ENCODE peak calls at places on chromosomes 7 and 10, in four cellular contexts. H is HepG2, J is GM12878, Y is K562. R is an unnamed sample.

GRCh38 chr7:98400538-98401427 is at the start of gene BAIAP2L1:
- DNase-seq in Y (peak), J (peak), H (peak), R (peak)

GRCh38 chr7:49443515-49443914 is 329.9 kb upstream of the VWC2 start:
- DNase-seq in H (no peak), Y (no peak), J (no peak), R (no peak)

GRCh38 chr10:124414077-124414476 is 4.6 kb downstream of the OAT start:
- DNase-seq in J (no peak), Y (no peak), H (no peak), R (no peak)

GRCh38 chr10:21041763-21042458 is 144.8 kb upstream of the NEBL start:
- DNase-seq in Y (no peak), H (no peak), J (no peak), R (no peak)

GRCh38 chr7:91051966-91052365 is 212.3 kb upstream of the FZD1 start:
- DNase-seq in H (no peak), Y (no peak), J (no peak), R (no peak)

GRCh38 chr10:129531969-129532660 is 65.1 kb downstream of the MGMT start:
- DNase-seq in J (no peak), Y (no peak), H (no peak), R (no peak)

GRCh38 chr10:125159932-125160855 is at the start of gene CTBP2:
- DNase-seq in Y (peak), H (no peak), J (no peak), R (peak)

GRCh38 chr7:120404042-120404441 is 131.1 kb downstream of the KCND2 start:
- DNase-seq in H (no peak), J (no peak), Y (no peak), R (no peak)

GRCh38 chr7:139630643-139631519 is 107.4 kb downstream of the CLEC2L start:
- DNase-seq in J (no peak), H (no peak), Y (peak), R (no peak)

GRCh38 chr7:17408245-17408903 is 109.9 kb downstream of the AHR start:
- DNase-seq in H (peak), J (no peak), Y (no peak), R (peak)

GRCh38 chr7:106568680-106569499 is 92.1 kb downstream of the CCDC71L start:
- DNase-seq in J (no peak), H (no peak), Y (peak), R (no peak)

GRCh38 chr7:888081-889024 is 12.0 kb downstream of the GET4 start:
- DNase-seq in Y (no peak), J (no peak), H (no peak), R (no peak)
- TF ChIP-seq POLR2AphosphoS2 in Y (no peak), J (no peak), H (no peak), R (no peak)

GRCh38 chr7:83271212-83272099 is 108.8 kb upstream of the PCLO start:
- DNase-seq in Y (no peak), J (no peak), H (peak), R (no peak)
- TF ChIP-seq POLR2AphosphoS2 in Y (no peak), J (no peak), H (no peak), R (no peak)

GRCh38 chr10:543862-544822 is 145.3 kb downstream of the DIP2C start:
- DNase-seq in Y (no peak), J (no peak), H (no peak), R (no peak)

GRCh38 chr10:541041-541440 is 148.4 kb downstream of the DIP2C start:
- DNase-seq in Y (no peak), J (no peak), H (no peak), R (no peak)

GRCh38 chr10:543131-543530 is 146.3 kb downstream of the DIP2C start:
- DNase-seq in J (no peak), H (no peak), Y (no peak), R (no peak)

GRCh38 chr10:538895-539294 is 150.6 kb downstream of the DIP2C start:
- DNase-seq in H (no peak), J (no peak), Y (no peak), R (no peak)

DNA sequence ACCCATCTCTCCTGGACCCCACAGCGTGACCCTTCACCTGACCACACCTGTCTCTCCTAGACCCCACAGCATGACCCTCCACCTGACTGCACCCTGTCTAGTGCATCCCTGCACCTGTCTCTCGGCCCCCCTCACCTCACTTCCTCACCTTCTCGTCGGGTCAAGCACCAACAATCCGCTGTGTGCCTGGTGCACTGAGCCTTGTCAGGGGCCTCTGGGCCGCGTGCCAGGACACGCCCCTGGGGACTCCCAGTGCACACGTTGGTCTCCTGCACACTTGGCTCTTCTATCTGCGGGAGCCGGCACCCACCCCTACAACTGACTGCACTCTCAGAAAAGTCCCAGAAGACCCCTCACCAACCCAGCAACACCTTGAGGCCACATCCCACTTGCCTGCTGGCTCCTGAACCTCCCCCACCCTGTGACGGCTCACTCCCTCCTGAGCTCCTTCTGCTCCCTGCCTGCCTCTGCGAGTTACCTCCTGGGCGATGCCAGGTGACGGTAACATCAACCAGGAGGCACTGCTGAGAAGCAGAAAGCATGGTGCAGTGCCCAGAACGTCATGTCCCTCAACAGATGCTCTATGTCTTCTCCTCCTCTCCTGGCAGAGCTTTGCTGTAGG is 147.6 kb downstream of the DIP2C start:
- DNase-seq in H (no peak), Y (no peak), J (no peak), R (no peak)
- TF ChIP-seq POLR2AphosphoS2 in H (no peak), Y (no peak), J (no peak), R (no peak)

DNA sequence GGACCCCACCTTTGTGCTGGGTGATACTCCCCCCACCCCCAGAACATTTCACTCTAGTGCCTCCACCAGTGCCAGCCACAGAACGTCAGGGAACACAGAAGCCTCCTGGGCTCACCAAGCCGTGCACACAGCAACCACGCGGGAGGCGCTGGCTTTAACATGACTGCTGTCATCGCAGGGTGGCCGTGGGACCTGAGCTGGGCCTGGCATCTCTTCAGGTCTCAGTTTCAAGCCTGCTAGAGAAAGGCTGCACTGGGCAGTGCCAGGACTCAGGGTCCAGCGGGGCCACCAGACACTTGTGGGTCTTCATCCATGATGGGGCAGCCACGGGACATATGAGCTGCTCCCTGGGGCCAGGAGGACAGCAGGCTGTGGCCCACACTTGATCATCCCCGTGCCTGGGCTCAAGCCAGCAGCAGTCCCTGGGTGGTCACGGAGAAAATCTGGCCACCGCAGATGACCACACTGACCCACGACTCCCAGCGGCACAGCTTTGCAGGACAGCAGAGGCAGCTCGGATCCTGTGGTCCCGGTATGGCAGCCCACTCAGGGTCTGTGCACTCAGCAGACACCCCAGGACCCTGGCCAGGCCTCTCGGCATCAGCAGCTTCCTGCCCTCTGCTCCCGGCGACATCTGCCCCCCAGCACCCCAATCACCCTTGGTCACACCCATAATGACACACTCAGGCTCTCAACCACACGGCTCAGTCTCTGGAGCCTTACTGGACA is 44.2 kb downstream of the CAMK2B start:
- DNase-seq in J (no peak), H (no peak), Y (no peak), R (no peak)
- TF ChIP-seq POLR2AphosphoS2 in J (no peak), H (no peak), Y (no peak), R (no peak)

DNA sequence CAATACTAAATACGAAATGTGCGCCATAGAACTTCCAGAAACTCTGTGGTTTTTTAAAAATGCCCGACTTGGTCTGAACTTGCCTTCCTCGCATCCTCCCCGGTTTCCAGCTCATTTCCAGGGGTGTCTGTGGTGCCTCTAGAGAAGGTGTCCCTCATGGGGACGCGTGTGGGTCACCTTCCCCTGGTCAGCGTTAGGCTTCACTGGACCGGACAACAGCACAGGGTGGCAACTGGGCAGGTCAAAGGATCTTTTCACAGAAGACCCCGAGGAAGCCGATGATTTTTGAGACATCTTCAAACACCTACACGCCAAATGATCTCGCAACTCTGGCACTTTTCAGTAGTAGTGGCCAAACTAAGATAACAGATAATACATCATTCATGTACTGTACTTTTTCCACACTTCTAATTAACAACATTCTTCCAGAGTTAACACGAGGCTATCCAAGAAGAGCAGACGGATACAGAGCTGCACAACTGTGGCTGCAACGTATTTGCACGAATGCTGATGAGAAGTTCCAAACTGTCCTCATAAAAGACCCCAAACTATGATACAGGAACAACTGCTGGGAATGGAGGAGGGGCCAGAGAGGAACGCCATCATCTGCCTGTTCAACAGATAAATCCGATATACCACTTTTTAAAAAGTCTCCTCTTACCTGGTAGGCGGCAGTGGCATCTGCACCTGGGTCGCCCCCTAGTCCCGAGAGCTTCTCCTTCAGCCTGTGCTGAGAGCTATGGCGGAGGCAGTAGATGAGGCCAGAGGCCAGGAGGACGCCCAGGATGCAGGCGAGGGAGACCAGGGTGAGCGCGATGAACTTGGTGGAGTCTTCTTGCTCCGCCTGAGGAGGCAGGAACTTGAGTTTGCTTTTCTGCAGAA is 345.5 kb downstream of the DNAJB6 start:
- DNase-seq in Y (no peak), J (no peak), H (no peak), R (no peak)
- TF ChIP-seq POLR2AphosphoS2 in Y (no peak), J (no peak), H (no peak), R (no peak)

GRCh38 chr10:70493660-70494234 is 15.2 kb downstream of the PALD1 start:
- DNase-seq in Y (no peak), J (peak), H (no peak), R (no peak)

GRCh38 chr10:70494966-70495365 is 16.4 kb downstream of the PALD1 start:
- DNase-seq in Y (no peak), J (no peak), H (no peak), R (no peak)

GRCh38 chr10:70491614-70492013 is 13.0 kb downstream of the PALD1 start:
- DNase-seq in J (no peak), H (no peak), Y (no peak), R (no peak)

GRCh38 chr10:70494536-70494935 is 16.0 kb downstream of the PALD1 start:
- DNase-seq in J (no peak), Y (no peak), H (no peak), R (no peak)

GRCh38 chr10:70492786-70493659 is 14.5 kb downstream of the PALD1 start:
- DNase-seq in H (no peak), Y (no peak), J (no peak), R (no peak)
- TF ChIP-seq POLR2AphosphoS2 in H (no peak), Y (no peak), J (no peak), R (no peak)

R was measured in A549.